ENCODE peak calls at places on chromosomes 7 and 10, in ten cellular contexts. One of them, this sample, is unnamed. For H3K27me3, the result is how much of the 10 kb centered on the place peaks cover.

GRCh38 chr10:27285093-27285492 is 44.5 kb upstream of the ACBD5 start:
- DNase-seq in colonic mucosa: no peak
- DNase-seq in PC-3: peak
- DNase-seq in spleen: no peak
- DNase-seq in H9: peak
- DNase-seq in adrenal gland: peak
- DNase-seq in upper lobe of right lung: no peak
- DNase-seq in dorsolateral prefrontal cortex: no peak
- DNase-seq in PC-9: no peak
- DNase-seq in hepatocyte: peak
- DNase-seq in this sample: no peak

GRCh38 chr7:104950754-104951153 is 63.3 kb upstream of the KMT2E start:
- DNase-seq in PC-9: no peak
- DNase-seq in H9: no peak
- DNase-seq in upper lobe of right lung: no peak
- DNase-seq in adrenal gland: no peak
- DNase-seq in dorsolateral prefrontal cortex: no peak
- DNase-seq in colonic mucosa: no peak
- DNase-seq in hepatocyte: no peak
- DNase-seq in spleen: no peak
- DNase-seq in PC-3: no peak
- DNase-seq in this sample: no peak

GRCh38 chr7:44396931-44397525 is 71.6 kb upstream of the CAMK2B start:
- DNase-seq in colonic mucosa: no peak
- DNase-seq in adrenal gland: no peak
- DNase-seq in spleen: no peak
- DNase-seq in hepatocyte: no peak
- DNase-seq in H9: no peak
- DNase-seq in upper lobe of right lung: no peak
- DNase-seq in dorsolateral prefrontal cortex: no peak
- DNase-seq in PC-3: no peak
- DNase-seq in PC-9: no peak
- DNase-seq in this sample: no peak

GRCh38 chr10:86964847-86965190 is 3.5 kb upstream of the ADIRF start:
- DNase-seq in dorsolateral prefrontal cortex: no peak
- DNase-seq in upper lobe of right lung: no peak
- DNase-seq in colonic mucosa: no peak
- DNase-seq in spleen: no peak
- DNase-seq in PC-3: no peak
- DNase-seq in hepatocyte: no peak
- DNase-seq in H9: no peak
- DNase-seq in PC-9: no peak
- DNase-seq in adrenal gland: no peak
- DNase-seq in this sample: no peak

GRCh38 chr10:101843032-101843991 is at the start of gene KCNIP2:
- DNase-seq in adrenal gland: peak
- DNase-seq in colonic mucosa: no peak
- DNase-seq in PC-3: no peak
- DNase-seq in PC-9: no peak
- DNase-seq in H9: peak
- DNase-seq in spleen: peak
- DNase-seq in dorsolateral prefrontal cortex: peak
- DNase-seq in upper lobe of right lung: peak
- DNase-seq in hepatocyte: peak
- DNase-seq in this sample: peak

GRCh38 chr10:128324058-128324457 is 197.8 kb upstream of the MKI67 start:
- DNase-seq in colonic mucosa: no peak
- DNase-seq in adrenal gland: no peak
- DNase-seq in dorsolateral prefrontal cortex: no peak
- DNase-seq in upper lobe of right lung: no peak
- DNase-seq in hepatocyte: peak
- DNase-seq in H9: peak
- DNase-seq in spleen: no peak
- DNase-seq in PC-9: no peak
- DNase-seq in PC-3: no peak
- DNase-seq in this sample: no peak

GRCh38 chr10:115355162-115355760 is 262.1 kb downstream of the ATRNL1 start:
- DNase-seq in dorsolateral prefrontal cortex: no peak
- DNase-seq in upper lobe of right lung: no peak
- DNase-seq in adrenal gland: peak
- DNase-seq in PC-3: peak
- DNase-seq in H9: peak
- DNase-seq in hepatocyte: peak
- DNase-seq in colonic mucosa: peak
- DNase-seq in spleen: no peak
- DNase-seq in PC-9: no peak
- DNase-seq in this sample: no peak

GRCh38 chr7:132368246-132368900 is 207.9 kb downstream of the PLXNA4 start:
- DNase-seq in upper lobe of right lung: no peak
- DNase-seq in PC-9: no peak
- DNase-seq in colonic mucosa: peak
- DNase-seq in spleen: no peak
- DNase-seq in hepatocyte: no peak
- DNase-seq in H9: no peak
- DNase-seq in adrenal gland: no peak
- DNase-seq in dorsolateral prefrontal cortex: no peak
- DNase-seq in PC-3: no peak
- DNase-seq in this sample: no peak

GRCh38 chr10:44244745-44245600 is 139.9 kb downstream of the CXCL12 start:
- DNase-seq in colonic mucosa: no peak
- DNase-seq in upper lobe of right lung: no peak
- DNase-seq in PC-3: no peak
- DNase-seq in dorsolateral prefrontal cortex: no peak
- DNase-seq in adrenal gland: no peak
- DNase-seq in spleen: no peak
- DNase-seq in hepatocyte: no peak
- DNase-seq in PC-9: no peak
- DNase-seq in H9: no peak
- DNase-seq in this sample: no peak

GRCh38 chr7:11648980-11649379 is 183.0 kb downstream of the THSD7A start:
- DNase-seq in hepatocyte: no peak
- DNase-seq in upper lobe of right lung: no peak
- DNase-seq in dorsolateral prefrontal cortex: no peak
- DNase-seq in PC-9: no peak
- DNase-seq in adrenal gland: no peak
- DNase-seq in PC-3: no peak
- DNase-seq in colonic mucosa: no peak
- DNase-seq in spleen: no peak
- DNase-seq in H9: no peak
- DNase-seq in this sample: no peak

GRCh38 chr7:138138244-138138643 is 62.0 kb downstream of the AKR1D1 start:
- DNase-seq in H9: no peak
- DNase-seq in adrenal gland: no peak
- DNase-seq in upper lobe of right lung: no peak
- DNase-seq in PC-3: no peak
- DNase-seq in hepatocyte: no peak
- DNase-seq in dorsolateral prefrontal cortex: no peak
- DNase-seq in colonic mucosa: no peak
- DNase-seq in PC-9: no peak
- DNase-seq in spleen: no peak
- DNase-seq in this sample: no peak

GRCh38 chr10:116287906-116288501 is 15.0 kb upstream of the GFRA1 start:
- DNase-seq in dorsolateral prefrontal cortex: no peak
- DNase-seq in hepatocyte: peak
- DNase-seq in upper lobe of right lung: no peak
- DNase-seq in adrenal gland: peak
- DNase-seq in colonic mucosa: peak
- DNase-seq in H9: no peak
- DNase-seq in PC-3: peak
- DNase-seq in spleen: no peak
- DNase-seq in PC-9: no peak
- DNase-seq in this sample: peak

GRCh38 chr7:31335889-31336201 is 4.7 kb downstream of the NEUROD6 start:
- DNase-seq in hepatocyte: no peak
- DNase-seq in adrenal gland: no peak
- DNase-seq in dorsolateral prefrontal cortex: no peak
- DNase-seq in upper lobe of right lung: no peak
- DNase-seq in H9: peak
- DNase-seq in PC-9: no peak
- DNase-seq in spleen: no peak
- DNase-seq in colonic mucosa: no peak
- DNase-seq in PC-3: no peak
- DNase-seq in this sample: no peak

GRCh38 chr7:31335161-31335888 is 5.2 kb downstream of the NEUROD6 start:
- DNase-seq in adrenal gland: no peak
- DNase-seq in PC-3: no peak
- DNase-seq in dorsolateral prefrontal cortex: no peak
- DNase-seq in hepatocyte: no peak
- DNase-seq in PC-9: no peak
- DNase-seq in upper lobe of right lung: no peak
- DNase-seq in H9: no peak
- DNase-seq in colonic mucosa: no peak
- DNase-seq in spleen: no peak
- DNase-seq in this sample: no peak

GRCh38 chr7:31336202-31337035 is 4.1 kb downstream of the NEUROD6 start:
- DNase-seq in H9: peak
- DNase-seq in colonic mucosa: no peak
- DNase-seq in hepatocyte: peak
- DNase-seq in adrenal gland: no peak
- DNase-seq in PC-9: no peak
- DNase-seq in spleen: no peak
- DNase-seq in PC-3: no peak
- DNase-seq in upper lobe of right lung: no peak
- DNase-seq in dorsolateral prefrontal cortex: no peak
- DNase-seq in this sample: no peak

DNA sequence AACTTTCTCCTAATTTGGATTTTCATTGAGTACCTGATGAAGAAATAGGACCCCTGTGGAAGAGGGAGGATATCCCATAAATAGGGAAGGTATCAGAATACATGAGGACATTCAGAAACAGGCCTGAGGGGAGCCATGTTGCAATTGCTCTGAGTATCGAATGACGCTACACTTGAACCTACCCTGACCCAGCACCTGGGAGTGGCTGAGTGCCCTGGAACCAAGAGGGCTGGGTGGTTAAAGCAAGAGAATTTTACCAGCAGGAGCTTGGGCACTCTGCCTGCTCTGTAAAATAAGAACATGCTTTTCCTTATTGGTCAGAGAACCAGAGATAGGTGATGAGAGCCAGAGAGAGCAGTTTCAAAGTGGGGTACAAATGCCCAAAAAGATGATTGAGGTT is 7.2 kb downstream of the NEUROD6 start:
- DNase-seq in PC-3: no peak
- DNase-seq in H9: no peak
- DNase-seq in spleen: no peak
- DNase-seq in adrenal gland: no peak
- DNase-seq in hepatocyte: no peak
- DNase-seq in upper lobe of right lung: no peak
- DNase-seq in PC-9: no peak
- DNase-seq in dorsolateral prefrontal cortex: no peak
- DNase-seq in colonic mucosa: no peak
- DNase-seq in this sample: no peak
- H3K27me3 ChIP-seq in PC-3: half or more
- H3K27me3 ChIP-seq in H9: under half
- H3K27me3 ChIP-seq in spleen: under half
- H3K27me3 ChIP-seq in adrenal gland: under half
- H3K27me3 ChIP-seq in hepatocyte: under half
- H3K27me3 ChIP-seq in upper lobe of right lung: under half
- H3K27me3 ChIP-seq in PC-9: under half
- H3K27me3 ChIP-seq in dorsolateral prefrontal cortex: under half
- H3K27me3 ChIP-seq in colonic mucosa: under half
- H3K27me3 ChIP-seq in this sample: under half

DNA sequence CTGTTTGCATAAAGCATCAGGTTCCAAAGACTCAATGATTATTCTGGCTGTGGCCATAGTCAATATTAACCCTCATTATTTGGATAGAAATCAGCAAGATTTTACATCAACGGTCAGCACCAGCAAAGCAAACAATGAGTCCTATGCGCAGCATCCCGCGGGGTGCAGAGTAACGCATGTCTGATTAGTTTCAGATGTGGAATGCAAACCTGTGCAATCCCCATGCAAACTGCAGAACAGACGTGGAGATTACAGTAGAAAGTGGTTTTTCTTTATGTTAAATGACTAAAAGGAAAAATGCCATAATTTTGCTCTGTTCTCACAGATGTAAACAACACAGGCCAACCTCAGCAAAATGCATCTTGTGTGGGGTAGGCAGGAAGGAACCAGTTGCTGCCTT is 258.1 kb upstream of the GRB10 start:
- DNase-seq in upper lobe of right lung: no peak
- DNase-seq in spleen: no peak
- DNase-seq in colonic mucosa: no peak
- DNase-seq in PC-3: no peak
- DNase-seq in PC-9: no peak
- DNase-seq in H9: no peak
- DNase-seq in dorsolateral prefrontal cortex: no peak
- DNase-seq in hepatocyte: no peak
- DNase-seq in adrenal gland: no peak
- DNase-seq in this sample: no peak
- H3K27me3 ChIP-seq in upper lobe of right lung: under half
- H3K27me3 ChIP-seq in spleen: under half
- H3K27me3 ChIP-seq in colonic mucosa: under half
- H3K27me3 ChIP-seq in PC-3: under half
- H3K27me3 ChIP-seq in PC-9: under half
- H3K27me3 ChIP-seq in H9: under half
- H3K27me3 ChIP-seq in dorsolateral prefrontal cortex: under half
- H3K27me3 ChIP-seq in hepatocyte: under half
- H3K27me3 ChIP-seq in adrenal gland: under half
- H3K27me3 ChIP-seq in this sample: under half

GRCh38 chr10:6607187-6607586 is 27.1 kb upstream of the PRKCQ start:
- DNase-seq in dorsolateral prefrontal cortex: no peak
- DNase-seq in hepatocyte: no peak
- DNase-seq in colonic mucosa: no peak
- DNase-seq in PC-3: no peak
- DNase-seq in upper lobe of right lung: no peak
- DNase-seq in PC-9: no peak
- DNase-seq in spleen: no peak
- DNase-seq in H9: no peak
- DNase-seq in adrenal gland: no peak
- DNase-seq in this sample: no peak
- H3K27me3 ChIP-seq in dorsolateral prefrontal cortex: under half
- H3K27me3 ChIP-seq in hepatocyte: under half
- H3K27me3 ChIP-seq in colonic mucosa: under half
- H3K27me3 ChIP-seq in PC-3: under half
- H3K27me3 ChIP-seq in upper lobe of right lung: under half
- H3K27me3 ChIP-seq in PC-9: under half
- H3K27me3 ChIP-seq in spleen: under half
- H3K27me3 ChIP-seq in H9: under half
- H3K27me3 ChIP-seq in adrenal gland: under half
- H3K27me3 ChIP-seq in this sample: under half

DNA sequence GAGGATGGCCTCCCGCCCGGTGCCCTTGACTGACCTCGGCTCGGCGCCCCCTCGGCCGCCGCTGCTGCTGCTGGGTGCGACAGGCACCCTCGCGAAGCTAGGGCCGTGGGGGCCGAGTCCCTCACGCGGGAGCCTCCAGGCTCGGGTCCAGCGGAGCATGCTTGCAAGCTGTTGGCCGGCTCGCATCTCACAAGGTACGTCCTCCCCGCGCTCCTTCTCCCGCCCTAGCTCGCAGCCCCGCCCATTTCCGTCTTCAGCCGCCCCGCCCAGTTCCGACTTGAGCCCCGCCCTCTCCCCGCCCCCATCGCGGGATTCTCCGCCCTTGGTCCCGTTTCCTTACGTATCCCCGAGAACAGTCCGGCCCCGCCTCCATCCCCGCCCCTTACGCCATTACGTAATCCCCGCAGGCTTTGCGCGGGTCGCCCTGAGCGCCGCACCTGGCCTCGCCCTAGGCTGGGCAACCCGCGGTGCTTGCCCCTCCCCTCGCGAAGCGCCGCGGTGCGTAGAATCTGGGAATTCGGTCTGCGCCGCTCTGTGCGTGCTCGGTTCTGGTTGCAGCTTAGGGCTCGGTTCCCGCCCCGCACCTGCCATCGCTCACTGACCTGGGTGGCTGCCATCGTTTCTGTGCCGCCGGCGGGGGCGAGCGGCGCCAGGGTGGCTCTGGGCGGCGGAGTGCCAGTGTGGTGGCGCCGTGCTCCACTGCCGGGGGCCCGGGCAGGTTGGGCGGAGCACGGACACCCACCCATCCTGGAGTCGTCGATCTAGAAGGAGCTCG is at the start of gene ABHD11:
- DNase-seq in spleen: peak
- DNase-seq in hepatocyte: peak
- DNase-seq in dorsolateral prefrontal cortex: peak
- DNase-seq in PC-3: peak
- DNase-seq in PC-9: peak
- DNase-seq in upper lobe of right lung: peak
- DNase-seq in colonic mucosa: peak
- DNase-seq in H9: peak
- DNase-seq in adrenal gland: peak
- DNase-seq in this sample: peak
- H3K27me3 ChIP-seq in spleen: under half
- H3K27me3 ChIP-seq in hepatocyte: under half
- H3K27me3 ChIP-seq in dorsolateral prefrontal cortex: under half
- H3K27me3 ChIP-seq in PC-3: under half
- H3K27me3 ChIP-seq in PC-9: under half
- H3K27me3 ChIP-seq in upper lobe of right lung: under half
- H3K27me3 ChIP-seq in colonic mucosa: under half
- H3K27me3 ChIP-seq in H9: under half
- H3K27me3 ChIP-seq in adrenal gland: under half
- H3K27me3 ChIP-seq in this sample: under half